ENCODE peak calls at places on chromosomes 4 and X, in nine cellular contexts. K is A549, V is GM12892, Y is tibial nerve, J is HCT116, T is breast epithelium, B is right lobe of liver, G is transverse colon, U is Peyer's patch. N is an unnamed sample.

GRCh38 chr4:108272046-108272445 is 103.3 kb upstream of the LEF1 start:
- DNase-seq in G (no peak), U (no peak), J (no peak), Y (no peak), B (no peak), K (no peak), V (no peak), T (no peak), N (no peak)

GRCh38 chr4:15649914-15650545 is 5.1 kb downstream of the FBXL5 start:
- DNase-seq in U (peak), T (no peak), J (peak), Y (no peak), K (peak), V (no peak), B (no peak), G (peak), N (no peak)

GRCh38 chr4:86558799-86559198 is 35.3 kb upstream of the PTPN13 start:
- DNase-seq in T (no peak), G (no peak), V (no peak), K (no peak), B (no peak), Y (no peak), J (no peak), U (no peak), N (no peak)

GRCh38 chr4:104896623-104897296 is 249.9 kb upstream of the TET2 start:
- DNase-seq in U (no peak), G (no peak), K (no peak), B (no peak), J (no peak), Y (no peak), V (no peak), T (no peak), N (no peak)

GRCh38 chrX:44958480-44958879 is 85.5 kb downstream of the KDM6A start:
- DNase-seq in G (no peak), T (no peak), K (no peak), V (no peak), B (no peak), Y (no peak), U (no peak), J (no peak), N (no peak)

GRCh38 chr4:25650271-25650670 is 5.4 kb upstream of the SLC34A2 start:
- DNase-seq in Y (no peak), V (no peak), G (no peak), K (no peak), B (no peak), U (no peak), T (no peak), J (no peak), N (no peak)

GRCh38 chrX:154505726-154506125 is 10.3 kb downstream of the FAM3A start:
- DNase-seq in U (no peak), Y (no peak), V (no peak), B (no peak), J (no peak), K (no peak), G (no peak), T (no peak), N (peak)

GRCh38 chr4:67204441-67204840 is 340.9 kb downstream of the CENPC start:
- DNase-seq in T (no peak), G (no peak), V (no peak), J (no peak), U (no peak), Y (no peak), K (no peak), B (no peak), N (no peak)

GRCh38 chr4:20618010-20618409 is 82.2 kb upstream of the PACRGL start:
- DNase-seq in U (peak), G (peak), V (no peak), T (no peak), J (no peak), K (no peak), Y (no peak), B (peak), N (no peak)

GRCh38 chr4:104967034-104967401 is 179.7 kb upstream of the TET2 start:
- DNase-seq in U (no peak), K (no peak), V (no peak), B (no peak), J (no peak), G (peak), T (peak), Y (no peak), N (no peak)

GRCh38 chrX:39756086-39756883 is 341.5 kb downstream of the BCOR start:
- DNase-seq in J (no peak), Y (no peak), K (no peak), V (no peak), T (no peak), B (no peak), G (no peak), U (no peak), N (no peak)

GRCh38 chrX:1448793-1449580 is 3.7 kb downstream of the ASMTL start:
- DNase-seq in B (peak), T (peak), V (no peak), Y (no peak), K (no peak), G (no peak), U (peak), J (no peak), N (no peak)

DNA sequence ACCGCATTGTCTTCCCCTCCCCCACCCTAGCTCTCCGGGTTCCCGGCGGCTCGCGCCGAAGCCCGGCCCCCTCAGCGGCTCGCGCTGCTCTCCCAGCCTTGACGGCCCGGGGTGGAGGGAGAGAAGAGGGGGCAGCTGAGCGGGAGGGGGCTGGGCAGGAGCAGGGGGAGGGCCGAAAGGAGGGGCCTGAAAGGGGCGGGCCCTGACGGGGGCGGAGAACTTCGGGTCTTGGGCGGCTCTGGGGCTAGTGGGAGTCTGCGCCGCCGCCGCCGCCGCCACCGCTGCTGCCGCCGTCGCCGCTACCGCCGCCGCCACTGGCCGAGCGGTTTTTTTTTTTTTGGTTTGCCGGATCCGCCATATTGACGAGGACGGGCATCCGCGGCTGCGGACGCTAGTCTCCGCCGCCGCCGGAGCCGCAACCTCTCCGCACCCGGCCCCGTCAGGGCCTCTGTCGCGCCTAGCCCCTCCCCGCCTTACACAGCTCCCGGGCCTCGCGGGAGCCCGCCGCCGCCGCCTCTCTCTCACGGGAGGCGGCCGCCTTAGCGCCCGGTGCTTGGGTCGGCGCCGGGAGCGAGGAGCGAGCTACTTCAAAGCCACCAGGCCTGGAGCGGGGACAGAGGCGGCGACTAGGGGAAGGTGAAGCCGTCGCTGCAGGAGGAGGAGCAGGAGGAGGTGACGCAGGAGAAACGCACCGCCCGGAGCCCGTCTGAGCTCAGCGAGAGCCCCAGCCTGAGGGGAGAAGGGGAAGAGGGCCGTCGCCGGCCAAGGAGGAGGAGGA is at the start of gene USP9X:
- DNase-seq in B (peak), K (peak), U (peak), V (peak), Y (peak), T (peak), G (peak), J (peak), N (peak)
- TF ChIP-seq POLR2A in B (peak), K (peak), U (peak), V (peak), Y (peak), T (no peak), G (peak), J (peak), N (peak)

GRCh38 chrX:47661539-47661938 is 2.6 kb upstream of the UXT start:
- DNase-seq in T (no peak), K (no peak), B (no peak), G (no peak), J (no peak), U (no peak), Y (no peak), V (no peak), N (no peak)

GRCh38 chrX:47658301-47658683 is 688 bp downstream of the UXT start:
- DNase-seq in U (no peak), B (no peak), Y (no peak), G (no peak), J (no peak), K (no peak), V (no peak), T (no peak), N (no peak)

GRCh38 chrX:47662144-47662657 is 3.2 kb upstream of the UXT start:
- DNase-seq in K (no peak), T (no peak), J (no peak), V (no peak), G (no peak), Y (no peak), U (no peak), B (no peak), N (no peak)

GRCh38 chrX:47664737-47665136 is 5.8 kb upstream of the UXT start:
- DNase-seq in V (no peak), Y (no peak), J (no peak), G (no peak), T (no peak), K (no peak), U (no peak), B (no peak), N (no peak)

DNA sequence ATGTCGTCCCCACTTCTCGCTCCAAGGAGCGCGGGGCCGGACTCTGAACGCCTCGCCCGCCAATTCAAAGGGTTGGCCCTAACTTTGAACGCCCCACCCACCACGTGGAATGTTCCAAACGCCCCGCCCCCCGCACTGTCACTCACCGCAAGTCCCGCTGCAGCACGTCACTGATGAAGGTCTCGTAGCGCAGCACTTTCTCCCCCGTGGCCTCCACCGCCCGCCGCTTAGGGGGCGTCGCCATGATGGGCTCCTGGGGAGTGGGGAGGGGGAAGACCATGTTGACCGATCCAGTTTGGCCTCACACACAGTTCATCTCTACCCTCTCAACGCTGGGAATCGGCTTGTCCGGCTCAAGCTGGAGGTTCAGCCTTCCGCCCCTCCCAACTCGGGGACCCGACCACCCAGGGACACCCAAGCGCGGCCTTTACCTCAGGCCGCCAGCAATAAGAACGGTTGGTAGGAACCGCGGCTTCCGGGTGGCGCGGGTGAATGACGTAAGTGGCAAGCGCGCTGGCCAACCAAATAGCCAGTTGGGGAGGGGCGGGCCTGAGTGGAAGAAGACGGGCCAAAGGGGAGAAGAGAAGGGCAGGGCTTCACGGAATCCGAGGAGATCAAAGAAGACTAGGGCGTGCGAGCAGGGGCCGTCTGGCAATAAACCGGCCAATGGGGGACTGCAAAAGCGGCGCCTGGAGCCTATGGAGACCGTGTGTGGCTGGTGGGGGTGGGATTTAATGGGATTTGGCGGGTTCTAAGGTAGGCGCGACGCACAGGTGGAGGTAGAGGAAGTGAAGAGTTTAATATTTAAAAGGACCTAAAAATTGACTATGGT is at the start of gene UXT:
- DNase-seq in T (peak), G (peak), B (peak), K (peak), V (peak), J (peak), U (peak), Y (peak), N (peak)
- TF ChIP-seq POLR2A in T (peak), G (peak), B (peak), K (no peak), V (peak), J (peak), U (peak), Y (peak), N (peak)

GRCh38 chrX:96684339-96685204 is at the start of gene DIAPH2:
- DNase-seq in T (peak), G (peak), B (peak), J (peak), Y (peak), V (peak), U (peak), K (peak), N (peak)
- TF ChIP-seq POLR2A in T (no peak), G (peak), B (peak), J (no peak), Y (peak), V (no peak), U (peak), K (peak), N (peak)

GRCh38 chrX:75155454-75155829 is 641 bp downstream of the ABCB7 start:
- DNase-seq in U (no peak), V (no peak), B (no peak), Y (no peak), J (no peak), T (no peak), K (no peak), G (no peak), N (no peak)

GRCh38 chrX:75154871-75155270 is 1.2 kb downstream of the ABCB7 start:
- DNase-seq in J (no peak), T (no peak), G (no peak), V (no peak), B (no peak), U (no peak), Y (no peak), K (no peak), N (no peak)

GRCh38 chrX:75156537-75156945 is 458 bp upstream of the ABCB7 start:
- DNase-seq in K (no peak), U (no peak), Y (no peak), V (no peak), G (no peak), J (no peak), B (no peak), T (no peak), N (no peak)

GRCh38 chrX:75158054-75158453 is 2.0 kb upstream of the ABCB7 start:
- DNase-seq in J (no peak), Y (no peak), K (no peak), G (no peak), U (no peak), V (no peak), T (no peak), B (no peak), N (no peak)

GRCh38 chrX:75155830-75156525 is at the start of gene ABCB7:
- DNase-seq in T (no peak), U (peak), G (peak), J (peak), V (peak), K (peak), B (peak), Y (peak), N (peak)
- TF ChIP-seq POLR2A in T (no peak), U (peak), G (peak), J (peak), V (peak), K (peak), B (peak), Y (no peak), N (peak)

GRCh38 chr4:38242822-38243384 is 282.7 kb downstream of the PTTG2 start:
- DNase-seq in U (no peak), G (no peak), Y (no peak), K (no peak), V (no peak), T (no peak), B (no peak), J (no peak), N (no peak)
- TF ChIP-seq POLR2A in U (no peak), G (no peak), Y (no peak), K (no peak), V (no peak), T (no peak), B (no peak), J (no peak), N (no peak)

GRCh38 chr4:55096045-55096444 is 29.4 kb downstream of the KDR start:
- DNase-seq in T (no peak), V (no peak), Y (no peak), B (no peak), G (no peak), K (no peak), U (no peak), J (no peak), N (no peak)

GRCh38 chr4:55103224-55103623 is 22.2 kb downstream of the KDR start:
- DNase-seq in K (no peak), J (no peak), U (no peak), G (no peak), B (no peak), T (no peak), Y (no peak), V (no peak), N (no peak)

DNA sequence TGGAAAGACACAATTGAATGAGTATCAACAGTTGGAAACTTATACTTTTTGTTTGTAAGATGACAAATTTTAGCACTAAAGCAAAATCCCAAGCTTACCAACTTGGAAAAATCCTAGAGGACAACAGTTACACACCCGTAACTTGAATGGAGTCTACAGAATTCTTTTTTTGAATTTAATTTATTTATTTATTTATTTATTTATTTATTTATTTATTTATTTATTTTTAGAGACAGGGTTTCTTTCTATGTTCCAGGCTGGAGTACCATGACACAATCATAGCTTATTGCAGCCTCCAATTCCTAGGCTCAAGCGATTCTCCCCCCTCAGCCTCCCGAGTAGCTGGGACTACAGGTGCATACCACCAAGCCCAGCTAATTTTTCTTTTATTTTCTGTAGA is 26.6 kb downstream of the KDR start:
- DNase-seq in T (no peak), B (no peak), K (no peak), V (no peak), U (no peak), G (no peak), Y (no peak), J (no peak), N (no peak)
- TF ChIP-seq POLR2A in T (no peak), B (no peak), K (no peak), V (no peak), U (no peak), G (no peak), Y (no peak), J (no peak), N (no peak)

GRCh38 chrX:20124964-20125363 is 8.3 kb upstream of the MAP7D2 start:
- DNase-seq in Y (no peak), G (no peak), K (no peak), T (no peak), B (no peak), J (no peak), U (no peak), V (no peak), N (no peak)
- TF ChIP-seq POLR2A in Y (no peak), G (no peak), K (no peak), T (no peak), B (no peak), J (no peak), U (no peak), V (peak), N (no peak)